ENCODE peak calls at places on chromosomes 4 and X, in five cellular contexts. L, B, V, E and M are unnamed samples.

GRCh38 chr4:3873446-3874415 is 107.5 kb downstream of the ADRA2C start:
- DNase-seq in V (no peak), B (no peak), E (no peak), L (no peak), M (no peak)

GRCh38 chrX:102833136-102833535 is 103.9 kb upstream of the RAB40AL start:
- DNase-seq in V (no peak), E (no peak), B (no peak), L (no peak), M (no peak)

GRCh38 chr4:106021737-106022410 is 126.6 kb downstream of the NPNT start:
- DNase-seq in L (no peak), B (no peak), V (no peak), E (no peak), M (no peak)

GRCh38 chr4:7128234-7128633 is 60.4 kb upstream of the GRPEL1 start:
- DNase-seq in E (no peak), B (no peak), L (no peak), V (no peak), M (no peak)

GRCh38 chr4:169341490-169341889 is 70.7 kb upstream of the SH3RF1 start:
- DNase-seq in B (no peak), L (no peak), E (no peak), V (no peak), M (no peak)

GRCh38 chr4:176393306-176394013 is 73.7 kb downstream of the SPCS3 start:
- DNase-seq in L (no peak), V (no peak), B (no peak), E (no peak), M (no peak)

GRCh38 chrX:8815460-8816065 is 14.4 kb upstream of the FAM9A start:
- DNase-seq in V (peak), L (no peak), E (no peak), B (peak), M (no peak)

GRCh38 chr4:86848136-86848535 is 1.0 kb downstream of the SLC10A6 start:
- DNase-seq in V (no peak), L (no peak), E (no peak), B (no peak), M (no peak)

GRCh38 chr4:20984011-20984836 is 284.0 kb downstream of the PACRGL start:
- DNase-seq in L (no peak), E (no peak), V (no peak), B (no peak), M (no peak)

GRCh38 chrX:1464282-1465131 is 11.8 kb upstream of the ASMTL start:
- DNase-seq in B (no peak), V (no peak), L (no peak), E (no peak), M (no peak)

GRCh38 chr4:42487230-42487629 is 89.9 kb downstream of the SHISA3 start:
- DNase-seq in E (no peak), V (no peak), L (no peak), B (no peak), M (no peak)

GRCh38 chrX:12988797-12989196 is 13.9 kb downstream of the TMSB4X start:
- DNase-seq in V (no peak), L (no peak), B (no peak), E (no peak), M (no peak)

GRCh38 chrX:100409316-100410082 is 574 bp downstream of the PCDH19 start:
- DNase-seq in E (no peak), B (no peak), L (no peak), V (no peak), M (no peak)

GRCh38 chr4:53558981-53559620 is 32.2 kb downstream of the LNX1 start:
- DNase-seq in L (no peak), V (no peak), B (no peak), E (no peak), M (no peak)

GRCh38 chrX:81662381-81662780 is 460.5 kb downstream of the SH3BGRL start:
- DNase-seq in E (no peak), B (no peak), V (no peak), L (no peak), M (no peak)

GRCh38 chr4:138062929-138063328 is 179.2 kb downstream of the SLC7A11 start:
- DNase-seq in L (no peak), V (no peak), E (no peak), B (no peak), M (no peak)

GRCh38 chrX:10077425-10078188 is 79.2 kb upstream of the CLCN4 start:
- DNase-seq in E (no peak), L (no peak), B (no peak), V (no peak), M (no peak)

GRCh38 chrX:48509245-48509590 is 426 bp downstream of the PORCN start:
- DNase-seq in E (no peak), B (no peak), L (no peak), V (no peak), M (no peak)